ENCODE peak calls at places on chromosomes 2 and 18, in six cellular contexts. C is hepatocyte, P is bronchial epithelial cell, X is nucleus accumbens, H is ELR, E is small intestine. D is an unnamed sample.

GRCh38 chr2:218291934-218292699 is at the start of gene TMBIM1:
- DNase-seq in C (peak; percentile 95), P (no peak), X (no peak), H (peak; percentile 82), E (peak; percentile 83), D (no peak)

GRCh38 chr2:158953926-158954763 is 14.3 kb upstream of the TANC1 start:
- DNase-seq in C (peak; percentile 91), P (peak; percentile 75), X (no peak), H (peak; percentile 76), E (peak; percentile 98), D (no peak)

GRCh38 chr2:207484444-207485391 is 45.0 kb upstream of the CREB1 start:
- DNase-seq in C (no peak), P (no peak), X (no peak), H (no peak), E (no peak), D (no peak)

GRCh38 chr2:241040811-241041334 is 42.5 kb downstream of the SNED1 start:
- DNase-seq in C (no peak), P (no peak), X (no peak), H (no peak), E (no peak), D (no peak)

GRCh38 chr2:212536385-212537310 is 2.0 kb downstream of the ERBB4 start:
- DNase-seq in C (no peak), P (no peak), X (no peak), H (peak; percentile 25), E (no peak), D (peak; percentile 63)

GRCh38 chr2:62045017-62045543 is 139.6 kb downstream of the COMMD1 start:
- DNase-seq in C (no peak), P (peak; percentile 19), X (no peak), H (no peak), E (no peak), D (no peak)

GRCh38 chr2:222706616-222707015 is 35.2 kb downstream of the MOGAT1 start:
- DNase-seq in C (no peak), P (no peak), X (no peak), H (no peak), E (no peak), D (no peak)

GRCh38 chr2:71894266-71894665 is 253.4 kb downstream of the CYP26B1 start:
- DNase-seq in C (no peak), P (no peak), X (no peak), H (no peak), E (peak; percentile 25), D (no peak)

GRCh38 chr2:3535794-3536681 is 16.7 kb upstream of the ADI1 start:
- DNase-seq in C (peak; percentile 85), P (peak; percentile 84), X (no peak), H (peak; percentile 92), E (peak; percentile 60), D (peak; percentile 34)

GRCh38 chr18:79919089-79919488 is 32.4 kb downstream of the SLC66A2 start:
- DNase-seq in C (no peak), P (no peak), X (no peak), H (no peak), E (no peak), D (peak; percentile 10)

GRCh38 chr2:39837856-39838453 is 58.9 kb upstream of the THUMPD2 start:
- DNase-seq in C (peak; percentile 34), P (peak; percentile 49), X (no peak), H (peak; percentile 62), E (peak; percentile 29), D (no peak)

GRCh38 chr2:98269274-98269673 is 77.0 kb upstream of the CNGA3 start:
- DNase-seq in C (peak; percentile 72), P (peak; percentile 59), X (no peak), H (peak; percentile 69), E (peak; percentile 66), D (no peak)

GRCh38 chr2:216880509-216881184 is 20.8 kb upstream of the TNP1 start:
- DNase-seq in C (peak; percentile 38), P (peak; percentile 27), X (no peak), H (no peak), E (peak; percentile 1), D (no peak)

GRCh38 chr18:35267161-35267651 is 22.8 kb downstream of the ZSCAN30 start:
- DNase-seq in C (no peak), P (no peak), X (peak; percentile 34), H (no peak), E (peak; percentile 60), D (peak; percentile 80)

GRCh38 chr2:177651833-177652232 is 259.3 kb downstream of the AGPS start:
- DNase-seq in C (no peak), P (no peak), X (no peak), H (no peak), E (no peak), D (no peak)

GRCh38 chr2:219041252-219041651 is at the start of gene CFAP65:
- DNase-seq in C (peak; percentile 53), P (peak; percentile 44), X (no peak), H (peak; percentile 57), E (peak; percentile 52), D (peak; percentile 81)

GRCh38 chr18:63382843-63383242 is 15.8 kb upstream of the KDSR start:
- DNase-seq in C (no peak), P (no peak), X (no peak), H (no peak), E (no peak), D (no peak)

GRCh38 chr2:157152362-157152761 is 105.1 kb upstream of the GALNT5 start:
- DNase-seq in C (no peak), P (no peak), X (no peak), H (no peak), E (peak; percentile 67), D (no peak)